ENCODE peak calls at places on chromosomes 2 and 18, in seven cellular contexts. One of them, this sample, is unnamed.
A peak's percentile ranks its signal among the peaks of the same experiment; 100 is the strongest.

GRCh38 chr18:13368080-13368813 is 149.7 kb downstream of the LDLRAD4 start:
- DNase-seq in HEK293T: no peak
- DNase-seq in left cardiac atrium: no peak
- DNase-seq in globus pallidus: no peak
- DNase-seq in GDM1: no peak
- DNase-seq in right lobe of liver: no peak
- DNase-seq in Kasumi-1: no peak
- DNase-seq in this sample: peak; percentile 28

GRCh38 chr2:68216454-68217310 is 35.6 kb downstream of the PPP3R1 start:
- DNase-seq in HEK293T: peak; percentile 23
- DNase-seq in left cardiac atrium: no peak
- DNase-seq in globus pallidus: no peak
- DNase-seq in GDM1: no peak
- DNase-seq in right lobe of liver: no peak
- DNase-seq in Kasumi-1: no peak
- DNase-seq in this sample: no peak

GRCh38 chr2:143083636-143084035 is 45.6 kb upstream of the ARHGAP15 start:
- DNase-seq in HEK293T: no peak
- DNase-seq in left cardiac atrium: no peak
- DNase-seq in globus pallidus: no peak
- DNase-seq in GDM1: no peak
- DNase-seq in right lobe of liver: no peak
- DNase-seq in Kasumi-1: peak; percentile 56
- DNase-seq in this sample: no peak

GRCh38 chr2:29382486-29382885 is 267.3 kb downstream of the CLIP4 start:
- DNase-seq in HEK293T: no peak
- DNase-seq in left cardiac atrium: no peak
- DNase-seq in globus pallidus: no peak
- DNase-seq in GDM1: no peak
- DNase-seq in right lobe of liver: no peak
- DNase-seq in Kasumi-1: no peak
- DNase-seq in this sample: no peak

GRCh38 chr2:235600926-235601325 is 107.1 kb downstream of the AGAP1 start:
- DNase-seq in HEK293T: no peak
- DNase-seq in left cardiac atrium: no peak
- DNase-seq in globus pallidus: no peak
- DNase-seq in GDM1: no peak
- DNase-seq in right lobe of liver: no peak
- DNase-seq in Kasumi-1: no peak
- DNase-seq in this sample: no peak

GRCh38 chr2:163681765-163682164 is 54.0 kb downstream of the FIGN start:
- DNase-seq in HEK293T: no peak
- DNase-seq in left cardiac atrium: peak; percentile 31
- DNase-seq in globus pallidus: peak; percentile 49
- DNase-seq in GDM1: no peak
- DNase-seq in right lobe of liver: no peak
- DNase-seq in Kasumi-1: no peak
- DNase-seq in this sample: no peak

GRCh38 chr2:212737773-212738172 is 199.2 kb upstream of the ERBB4 start:
- DNase-seq in HEK293T: no peak
- DNase-seq in left cardiac atrium: no peak
- DNase-seq in globus pallidus: no peak
- DNase-seq in GDM1: no peak
- DNase-seq in right lobe of liver: no peak
- DNase-seq in Kasumi-1: no peak
- DNase-seq in this sample: no peak

GRCh38 chr2:99278793-99279291 is 22.2 kb downstream of the LYG1 start:
- DNase-seq in HEK293T: no peak
- DNase-seq in left cardiac atrium: no peak
- DNase-seq in globus pallidus: no peak
- DNase-seq in GDM1: no peak
- DNase-seq in right lobe of liver: no peak
- DNase-seq in Kasumi-1: no peak
- DNase-seq in this sample: no peak

GRCh38 chr2:120587997-120588336 is 147.7 kb upstream of the GLI2 start:
- DNase-seq in HEK293T: no peak
- DNase-seq in left cardiac atrium: no peak
- DNase-seq in globus pallidus: no peak
- DNase-seq in GDM1: no peak
- DNase-seq in right lobe of liver: no peak
- DNase-seq in Kasumi-1: no peak
- DNase-seq in this sample: no peak

GRCh38 chr2:221780281-221780688 is 208.2 kb upstream of the EPHA4 start:
- DNase-seq in HEK293T: no peak
- DNase-seq in left cardiac atrium: no peak
- DNase-seq in globus pallidus: no peak
- DNase-seq in GDM1: no peak
- DNase-seq in right lobe of liver: no peak
- DNase-seq in Kasumi-1: no peak
- DNase-seq in this sample: no peak

GRCh38 chr2:166614027-166614426 is 120.0 kb upstream of the SCN7A start:
- DNase-seq in HEK293T: no peak
- DNase-seq in left cardiac atrium: no peak
- DNase-seq in globus pallidus: no peak
- DNase-seq in GDM1: no peak
- DNase-seq in right lobe of liver: no peak
- DNase-seq in Kasumi-1: no peak
- DNase-seq in this sample: no peak

GRCh38 chr2:166106431-166107015 is 21.3 kb downstream of the SCN1A start:
- DNase-seq in HEK293T: peak; percentile 17
- DNase-seq in left cardiac atrium: no peak
- DNase-seq in globus pallidus: no peak
- DNase-seq in GDM1: no peak
- DNase-seq in right lobe of liver: no peak
- DNase-seq in Kasumi-1: peak; percentile 36
- DNase-seq in this sample: no peak

GRCh38 chr18:50097702-50098101 is 97.2 kb downstream of the MYO5B start:
- DNase-seq in HEK293T: no peak
- DNase-seq in left cardiac atrium: no peak
- DNase-seq in globus pallidus: no peak
- DNase-seq in GDM1: no peak
- DNase-seq in right lobe of liver: no peak
- DNase-seq in Kasumi-1: no peak
- DNase-seq in this sample: no peak

GRCh38 chr2:15968280-15969178 is 28.2 kb downstream of the MYCN start:
- DNase-seq in HEK293T: no peak
- DNase-seq in left cardiac atrium: no peak
- DNase-seq in globus pallidus: no peak
- DNase-seq in GDM1: no peak
- DNase-seq in right lobe of liver: no peak
- DNase-seq in Kasumi-1: no peak
- DNase-seq in this sample: no peak

GRCh38 chr2:178330175-178331021 is 120.6 kb downstream of the PRKRA start:
- DNase-seq in HEK293T: no peak
- DNase-seq in left cardiac atrium: no peak
- DNase-seq in globus pallidus: no peak
- DNase-seq in GDM1: no peak
- DNase-seq in right lobe of liver: no peak
- DNase-seq in Kasumi-1: no peak
- DNase-seq in this sample: no peak

GRCh38 chr2:148568597-148568996 is 76.0 kb upstream of the EPC2 start:
- DNase-seq in HEK293T: no peak
- DNase-seq in left cardiac atrium: no peak
- DNase-seq in globus pallidus: no peak
- DNase-seq in GDM1: no peak
- DNase-seq in right lobe of liver: no peak
- DNase-seq in Kasumi-1: no peak
- DNase-seq in this sample: no peak

GRCh38 chr2:236962816-236963215 is 122.9 kb upstream of the COPS8 start:
- DNase-seq in HEK293T: no peak
- DNase-seq in left cardiac atrium: no peak
- DNase-seq in globus pallidus: no peak
- DNase-seq in GDM1: no peak
- DNase-seq in right lobe of liver: peak; percentile 16
- DNase-seq in Kasumi-1: no peak
- DNase-seq in this sample: peak; percentile 4

GRCh38 chr2:221429741-221430491 is 142.2 kb downstream of the EPHA4 start:
- DNase-seq in HEK293T: no peak
- DNase-seq in left cardiac atrium: peak; percentile 28
- DNase-seq in globus pallidus: no peak
- DNase-seq in GDM1: no peak
- DNase-seq in right lobe of liver: no peak
- DNase-seq in Kasumi-1: no peak
- DNase-seq in this sample: no peak

This sample was measured in left lobe of liver.